ENCODE peak calls at places on chromosomes 3 and 15, in ten cellular contexts. Y, P, U, T, W, S, Q, G, L and M are unnamed samples.

GRCh38 chr3:10669490-10670048 is 146.5 kb upstream of the SLC6A11 start:
- DNase-seq in Y (no peak), P (no peak), U (no peak), T (no peak), W (no peak), S (no peak), Q (no peak), G (no peak), L (no peak), M (no peak)

GRCh38 chr3:197306374-197307086 is 8.1 kb upstream of the DLG1 start:
- DNase-seq in Y (peak; percentile 87), P (no peak), U (peak; percentile 74), T (no peak), W (peak; percentile 44), S (no peak), Q (no peak), G (no peak), L (no peak), M (peak; percentile 86)

GRCh38 chr3:183400352-183400751 is 28.1 kb downstream of the MCF2L2 start:
- DNase-seq in Y (no peak), P (no peak), U (no peak), T (no peak), W (no peak), S (no peak), Q (no peak), G (no peak), L (no peak), M (no peak)

GRCh38 chr3:171811913-171812321 is 1.6 kb upstream of the PLD1 start:
- DNase-seq in Y (peak; percentile 37), P (no peak), U (peak; percentile 83), T (no peak), W (no peak), S (no peak), Q (no peak), G (no peak), L (no peak), M (no peak)

GRCh38 chr3:189902230-189903186 is 218.2 kb downstream of the P3H2 start:
- DNase-seq in Y (no peak), P (no peak), U (no peak), T (no peak), W (no peak), S (no peak), Q (no peak), G (no peak), L (no peak), M (no peak)

GRCh38 chr15:70526974-70527325 is 236.4 kb downstream of the UACA start:
- DNase-seq in Y (no peak), P (no peak), U (no peak), T (peak; percentile 7), W (no peak), S (no peak), Q (no peak), G (no peak), L (no peak), M (no peak)

GRCh38 chr15:77186518-77187095 is 115.7 kb upstream of the TSPAN3 start:
- DNase-seq in Y (peak; percentile 52), P (no peak), U (peak; percentile 45), T (no peak), W (no peak), S (no peak), Q (no peak), G (no peak), L (no peak), M (peak; percentile 31)

GRCh38 chr3:175495331-175495730 is 636.2 kb downstream of the NAALADL2 start:
- DNase-seq in Y (no peak), P (no peak), U (no peak), T (no peak), W (no peak), S (no peak), Q (no peak), G (no peak), L (no peak), M (no peak)

GRCh38 chr3:124217542-124217941 is 225.6 kb upstream of the ROPN1 start:
- DNase-seq in Y (peak; percentile 74), P (no peak), U (peak; percentile 79), T (peak; percentile 50), W (peak; percentile 61), S (no peak), Q (no peak), G (no peak), L (no peak), M (peak; percentile 67)

GRCh38 chr3:155227141-155227540 is 66.3 kb downstream of the STRIT1 start:
- DNase-seq in Y (no peak), P (no peak), U (no peak), T (no peak), W (no peak), S (no peak), Q (no peak), G (no peak), L (no peak), M (no peak)

GRCh38 chr3:112101946-112102345 is 15.8 kb downstream of the C3orf52 start:
- DNase-seq in Y (peak; percentile 83), P (no peak), U (peak; percentile 66), T (no peak), W (peak; percentile 37), S (no peak), Q (no peak), G (no peak), L (no peak), M (peak; percentile 30)

GRCh38 chr15:69631978-69632377 is 179.4 kb downstream of the RPLP1 start:
- DNase-seq in Y (no peak), P (no peak), U (no peak), T (no peak), W (no peak), S (no peak), Q (no peak), G (no peak), L (no peak), M (no peak)

GRCh38 chr3:111589303-111590095 is 5.6 kb downstream of the ZBED2 start:
- DNase-seq in Y (no peak), P (no peak), U (no peak), T (no peak), W (no peak), S (no peak), Q (no peak), G (no peak), L (no peak), M (peak; percentile 19)

GRCh38 chr15:67039349-67040075 is 25.9 kb upstream of the SMAD3 start:
- DNase-seq in Y (no peak), P (no peak), U (no peak), T (no peak), W (no peak), S (no peak), Q (no peak), G (no peak), L (no peak), M (no peak)

GRCh38 chr3:113200351-113200750 is 11.0 kb upstream of the BOC start:
- DNase-seq in Y (no peak), P (no peak), U (no peak), T (no peak), W (no peak), S (no peak), Q (no peak), G (no peak), L (no peak), M (no peak)

GRCh38 chr3:56702487-56703315 is 19.6 kb upstream of the TASOR start:
- DNase-seq in Y (peak; percentile 76), P (no peak), U (peak; percentile 72), T (peak; percentile 61), W (peak; percentile 52), S (no peak), Q (no peak), G (peak; percentile 74), L (peak; percentile 42), M (peak; percentile 61)

GRCh38 chr3:17638351-17638750 is 104.1 kb downstream of the TBC1D5 start:
- DNase-seq in Y (no peak), P (no peak), U (peak; percentile 37), T (no peak), W (no peak), S (no peak), Q (no peak), G (no peak), L (no peak), M (peak; percentile 37)

GRCh38 chr3:134699141-134699711 is 48.4 kb upstream of the KY start:
- DNase-seq in Y (no peak), P (peak; percentile 23), U (no peak), T (no peak), W (no peak), S (no peak), Q (no peak), G (no peak), L (no peak), M (no peak)

GRCh38 chr3:46417120-46417510 is 10.1 kb downstream of the CCRL2 start:
- DNase-seq in Y (no peak), P (no peak), U (no peak), T (no peak), W (no peak), S (no peak), Q (no peak), G (no peak), L (no peak), M (no peak)

GRCh38 chr3:23492057-23492456 is 288.9 kb downstream of the UBE2E2 start:
- DNase-seq in Y (no peak), P (no peak), U (no peak), T (no peak), W (no peak), S (no peak), Q (no peak), G (no peak), L (no peak), M (no peak)

GRCh38 chr15:100930306-100930848 is 11.2 kb downstream of the LRRK1 start:
- DNase-seq in Y (no peak), P (no peak), U (no peak), T (no peak), W (no peak), S (no peak), Q (no peak), G (no peak), L (no peak), M (no peak)

GRCh38 chr3:30610702-30611410 is 4.5 kb downstream of the TGFBR2 start:
- DNase-seq in Y (no peak), P (no peak), U (no peak), T (no peak), W (no peak), S (no peak), Q (no peak), G (no peak), L (no peak), M (no peak)

GRCh38 chr15:100704281-100705055 is 102.1 kb downstream of the ASB7 start:
- DNase-seq in Y (peak; percentile 74), P (peak; percentile 48), U (peak; percentile 39), T (no peak), W (no peak), S (no peak), Q (no peak), G (no peak), L (no peak), M (peak; percentile 70)

GRCh38 chr3:43017593-43018195 is 38.6 kb downstream of the GASK1A start:
- DNase-seq in Y (no peak), P (no peak), U (no peak), T (no peak), W (no peak), S (no peak), Q (no peak), G (no peak), L (no peak), M (no peak)

GRCh38 chr3:100110101-100110500 is 4.2 kb downstream of the FILIP1L start:
- DNase-seq in Y (no peak), P (no peak), U (no peak), T (no peak), W (no peak), S (no peak), Q (no peak), G (no peak), L (no peak), M (no peak)

GRCh38 chr15:72771329-72771725 is 12.2 kb downstream of the ADPGK start:
- DNase-seq in Y (no peak), P (no peak), U (no peak), T (no peak), W (no peak), S (no peak), Q (no peak), G (no peak), L (no peak), M (no peak)

GRCh38 chr3:99313481-99313880 is 324.9 kb upstream of the COL8A1 start:
- DNase-seq in Y (peak; percentile 73), P (no peak), U (no peak), T (no peak), W (no peak), S (no peak), Q (no peak), G (no peak), L (no peak), M (peak; percentile 35)

GRCh38 chr3:30393079-30393478 is 213.3 kb upstream of the TGFBR2 start:
- DNase-seq in Y (no peak), P (no peak), U (no peak), T (no peak), W (no peak), S (no peak), Q (no peak), G (no peak), L (no peak), M (no peak)